ENCODE peak calls at places on chromosome 19, in five cellular contexts. M, H, L, G and D are unnamed samples.
A peak's percentile ranks its signal among the peaks of the same experiment; 100 is the strongest.

GRCh38 chr19:23318143-23318542 is 67.9 kb upstream of the ZNF724 start:
- DNase-seq in L (peak; percentile 38), M (no peak), G (no peak), H (no peak), D (no peak)

GRCh38 chr19:6047256-6047655 is 63.0 kb downstream of the RFX2 start:
- DNase-seq in L (no peak), M (no peak), G (no peak), H (no peak), D (no peak)

GRCh38 chr19:15285896-15286591 is 46.3 kb downstream of the BRD4 start:
- DNase-seq in L (no peak), M (no peak), G (no peak), H (no peak), D (no peak)

GRCh38 chr19:29119582-29119981 is 93.4 kb downstream of the UQCRFS1 start:
- DNase-seq in L (no peak), M (peak; percentile 80), G (no peak), H (no peak), D (no peak)

GRCh38 chr19:51550848-51551672 is 19.6 kb upstream of the SIGLEC6 start:
- DNase-seq in L (peak; percentile 25), M (no peak), H (no peak), G (no peak), D (no peak)

GRCh38 chr19:30065680-30066606 is 123.9 kb downstream of the URI1 start:
- DNase-seq in M (peak; percentile 50), G (no peak), H (no peak), L (no peak), D (no peak)

GRCh38 chr19:4710281-4710600 is 13.4 kb downstream of the DPP9 start:
- DNase-seq in G (no peak), H (no peak), L (no peak), M (no peak), D (no peak)

GRCh38 chr19:54430306-54431254 is 15.3 kb downstream of the TTYH1 start:
- DNase-seq in M (peak; percentile 95), G (peak; percentile 64), L (peak; percentile 74), H (peak; percentile 52), D (no peak)

GRCh38 chr19:48603449-48603848 is 3.1 kb upstream of the SPACA4 start:
- DNase-seq in L (no peak), G (no peak), M (no peak), H (no peak), D (no peak)

GRCh38 chr19:4088975-4089374 is 22.3 kb upstream of the ZBTB7A start:
- DNase-seq in G (no peak), L (no peak), H (no peak), M (no peak), D (no peak)

GRCh38 chr19:3612901-3613741 is 6.4 kb upstream of the TBXA2R start:
- DNase-seq in L (no peak), G (no peak), M (peak; percentile 89), H (no peak), D (no peak)

GRCh38 chr19:6210721-6211600 is 68.8 kb downstream of the MLLT1 start:
- DNase-seq in M (no peak), L (no peak), G (no peak), H (no peak), D (no peak)

GRCh38 chr19:4291200-4291732 is 10.9 kb downstream of the TMIGD2 start:
- DNase-seq in M (no peak), H (no peak), L (no peak), G (no peak), D (no peak)

GRCh38 chr19:722553-723101 is 13.9 kb downstream of the PALM start:
- DNase-seq in G (no peak), L (no peak), M (no peak), H (no peak), D (no peak)

GRCh38 chr19:51398096-51398704 is 7.8 kb upstream of the C19orf84 start:
- DNase-seq in L (peak; percentile 59), M (no peak), H (peak; percentile 58), G (no peak), D (no peak)

GRCh38 chr19:17322854-17323253 is 11.8 kb downstream of the ANO8 start:
- DNase-seq in L (no peak), M (no peak), H (no peak), G (no peak), D (no peak)

GRCh38 chr19:52941941-52942370 is 18.7 kb upstream of the ZNF888 start:
- DNase-seq in H (peak; percentile 35), L (peak; percentile 30), G (no peak), M (peak; percentile 74), D (no peak)

GRCh38 chr19:13817018-13817614 is 21.9 kb downstream of the ZSWIM4 start:
- DNase-seq in H (no peak), M (peak; percentile 98), G (peak; percentile 80), L (no peak), D (no peak)

GRCh38 chr19:35153701-35154534 is 617 bp upstream of the FXYD5 start:
- DNase-seq in H (peak; percentile 36), M (peak; percentile 88), L (peak; percentile 58), G (no peak), D (no peak)

GRCh38 chr19:8611890-8612806 is 1.6 kb upstream of the ADAMTS10 start:
- DNase-seq in M (peak; percentile 88), G (no peak), H (peak; percentile 77), L (peak; percentile 21), D (peak; percentile 63)

GRCh38 chr19:48481191-48481500 is 12.0 kb downstream of the CYTH2 start:
- DNase-seq in M (peak; percentile 48), H (no peak), G (no peak), L (no peak), D (no peak)

GRCh38 chr19:29079331-29079730 is 133.6 kb downstream of the UQCRFS1 start:
- DNase-seq in M (peak; percentile 26), G (no peak), L (no peak), H (no peak), D (no peak)

GRCh38 chr19:28330831-28331230 is 882.1 kb downstream of the UQCRFS1 start:
- DNase-seq in H (no peak), M (no peak), G (no peak), L (no peak), D (no peak)

GRCh38 chr19:5321851-5322681 is 18.5 kb downstream of the PTPRS start:
- DNase-seq in H (no peak), L (no peak), M (peak; percentile 58), G (no peak), D (no peak)

GRCh38 chr19:13668964-13669363 is 95.4 kb upstream of the MRI1 start:
- DNase-seq in M (no peak), L (no peak), G (no peak), H (no peak), D (no peak)

GRCh38 chr19:40466219-40467006 is at the start of gene SPTBN4:
- DNase-seq in L (no peak), G (peak; percentile 35), M (peak; percentile 58), H (no peak), D (no peak)

GRCh38 chr19:48698046-48698445 is 2.3 kb downstream of the FUT2 start:
- DNase-seq in M (no peak), H (peak; percentile 82), L (peak; percentile 61), G (peak; percentile 18), D (no peak)

GRCh38 chr19:1151917-1152601 is 22.0 kb downstream of the SBNO2 start:
- DNase-seq in L (no peak), M (no peak), H (no peak), G (no peak), D (no peak)

GRCh38 chr19:34295103-34295502 is 40.7 kb downstream of the GARRE1 start:
- DNase-seq in G (no peak), L (no peak), H (no peak), M (no peak), D (no peak)

GRCh38 chr19:19900124-19900523 is 622 bp upstream of the ZNF93 start:
- DNase-seq in H (peak; percentile 76), L (no peak), G (peak; percentile 20), M (no peak), D (no peak)

GRCh38 chr19:48715681-48716171 is 3.8 kb downstream of the MAMSTR start:
- DNase-seq in L (no peak), G (no peak), M (peak; percentile 54), H (no peak), D (no peak)

GRCh38 chr19:14505488-14506239 is 9.7 kb upstream of the GIPC1 start:
- DNase-seq in L (peak; percentile 99), H (peak; percentile 76), M (peak; percentile 95), G (no peak), D (no peak)

DNA sequence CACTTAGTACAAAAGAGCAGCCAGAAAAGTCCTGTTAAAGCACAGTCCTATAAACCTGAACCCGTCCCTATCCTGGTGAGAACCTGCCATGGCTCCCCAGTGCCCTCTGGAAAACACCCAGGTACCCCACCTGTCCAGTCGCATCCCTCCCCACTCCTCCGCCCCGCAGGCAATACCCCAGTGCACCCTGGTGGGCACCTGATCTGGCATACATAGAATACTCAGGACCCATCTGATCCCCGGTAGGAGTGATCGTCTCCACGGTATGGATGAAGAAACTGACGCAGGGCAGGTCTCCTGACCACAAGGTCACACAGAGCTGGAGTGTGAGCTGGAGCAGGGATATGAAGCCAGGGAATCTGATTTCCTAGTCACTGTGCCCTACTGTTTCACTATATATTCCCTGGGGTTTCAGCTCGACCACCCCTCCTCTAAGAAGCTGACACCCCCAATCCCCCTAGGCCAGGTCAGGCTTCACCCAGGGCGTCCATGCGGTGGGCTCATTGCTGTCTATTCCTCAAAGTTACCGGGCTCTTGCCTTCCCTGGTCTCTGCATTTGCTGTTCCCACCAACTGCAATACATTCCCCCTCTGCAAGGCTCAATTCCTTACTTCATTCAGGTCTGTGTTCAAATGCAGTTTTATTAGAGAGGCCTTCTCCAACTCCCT is 12.6 kb downstream of the FBXO46 start:
- DNase-seq in G (no peak), L (no peak), M (no peak), H (peak; percentile 42), D (no peak)
- H3K4me3 ChIP-seq in G (peak overlapping the region; percentile 45), L (peak overlapping the region; percentile 87), M (peak overlapping the region; percentile 77), H (peak overlapping the region; percentile 66), D (peak overlapping the region; percentile 81)

GRCh38 chr19:45040059-45040767 is 1.4 kb downstream of the CLASRP start:
- DNase-seq in L (no peak), M (no peak), G (no peak), H (no peak), D (no peak)
- H3K4me3 ChIP-seq in L (peak overlapping the region; percentile 94), M (peak overlapping the region; percentile 81), G (peak overlapping the region; percentile 90), H (peak overlapping the region; percentile 98), D (peak overlapping the region; percentile 91)

DNA sequence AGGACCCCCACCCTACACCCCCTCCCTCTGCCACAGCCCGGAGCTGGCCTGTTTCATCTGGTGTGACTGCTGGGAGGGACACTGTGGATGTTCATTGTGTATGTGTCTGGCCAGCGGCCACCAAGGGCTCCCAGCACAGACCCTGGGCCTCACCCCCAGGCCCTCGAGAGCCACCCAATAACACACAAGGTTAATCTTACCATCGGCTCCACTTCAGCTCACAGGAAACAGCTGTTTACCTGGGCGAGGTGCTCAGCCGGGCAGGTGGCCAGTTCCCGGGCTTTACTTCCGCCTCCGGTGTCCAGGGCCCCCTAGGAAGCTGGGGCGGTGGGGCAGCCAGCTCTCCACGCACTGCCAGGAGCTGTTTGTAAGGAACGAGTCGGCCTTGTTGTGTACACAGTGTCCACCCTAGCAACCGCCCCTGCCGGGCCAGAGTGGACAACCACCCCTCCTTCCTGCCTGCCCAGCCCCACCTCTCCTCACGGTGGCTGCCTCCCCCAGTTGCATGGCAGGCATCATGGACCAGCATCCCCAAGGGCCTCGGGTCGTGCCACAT is 49.5 kb downstream of the COMP start:
- DNase-seq in M (no peak), L (peak; percentile 47), H (peak; percentile 27), G (peak; percentile 83), D (no peak)
- H3K4me3 ChIP-seq in M (no peak overlapping the region), L (no peak overlapping the region), H (no peak overlapping the region), G (no peak overlapping the region), D (no peak overlapping the region)

DNA sequence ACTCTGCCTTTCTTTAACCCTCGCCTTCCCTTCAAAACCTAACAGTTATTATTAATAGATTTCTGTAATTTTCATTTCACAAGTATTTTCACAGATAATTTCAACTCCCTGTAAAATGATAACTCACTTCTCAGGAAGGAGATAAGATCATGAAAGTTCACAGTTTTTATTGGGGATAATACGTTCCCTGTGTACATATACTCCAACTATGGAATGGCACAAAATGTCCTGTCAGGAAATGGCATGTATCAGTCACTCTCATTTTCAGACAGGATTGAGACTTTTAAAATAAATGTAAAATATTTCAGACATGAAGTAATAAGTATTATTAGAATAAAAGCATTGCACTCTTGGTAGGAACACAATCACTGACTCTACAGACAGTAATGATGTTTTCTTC is 932 bp upstream of the TRAPPC2B start:
- DNase-seq in L (no peak), M (no peak), G (no peak), H (peak; percentile 4), D (no peak)
- H3K4me3 ChIP-seq in L (peak overlapping the region; percentile 80), M (peak overlapping the region; percentile 89), G (peak overlapping the region; percentile 76), H (peak overlapping the region; percentile 71), D (peak overlapping the region; percentile 95)